ENCODE peak calls at places on chromosome 19, in ten cellular contexts. J, P, W, T, O, Z, X, G, L and N are unnamed samples.

GRCh38 chr19:47598407-47599349 is 10.3 kb upstream of the BICRA start:
- DNase-seq in P (peak; percentile 44), X (peak; percentile 94), Z (peak; percentile 94), W (peak; percentile 93), O (peak; percentile 98), T (peak; percentile 97), J (peak; percentile 96), G (peak; percentile 80), L (peak; percentile 56), N (peak; percentile 59)

GRCh38 chr19:7595466-7596133 is at the start of gene CAMSAP3:
- DNase-seq in J (peak; percentile 1), P (peak; percentile 61), O (peak; percentile 14), X (no peak), L (no peak), T (no peak), Z (no peak), W (peak; percentile 69), G (no peak), N (peak; percentile 71)

GRCh38 chr19:46967578-46968018 is 52.0 kb upstream of the NPAS1 start:
- DNase-seq in X (no peak), O (no peak), G (no peak), Z (no peak), W (peak; percentile 41), T (no peak), J (no peak), P (no peak), L (peak; percentile 71), N (peak; percentile 74)

GRCh38 chr19:41795031-41795461 is 1.3 kb upstream of the CEACAM3 start:
- DNase-seq in J (peak; percentile 5), T (peak; percentile 41), W (peak; percentile 56), L (no peak), P (peak; percentile 69), X (no peak), Z (no peak), G (no peak), O (peak; percentile 38), N (peak; percentile 63)

GRCh38 chr19:32224371-32225244 is 120.8 kb upstream of the ZNF507 start:
- DNase-seq in Z (peak; percentile 1), O (peak; percentile 35), L (peak; percentile 60), W (peak; percentile 37), G (no peak), J (peak; percentile 7), T (peak; percentile 58), P (peak; percentile 64), X (no peak), N (peak; percentile 56)

GRCh38 chr19:46924874-46925547 is 64.2 kb downstream of the ARHGAP35 start:
- DNase-seq in W (peak; percentile 64), Z (no peak), P (peak; percentile 16), L (no peak), X (peak; percentile 18), G (no peak), J (no peak), T (no peak), O (no peak), N (peak; percentile 47)

GRCh38 chr19:52492201-52492960 is 35.1 kb upstream of the ZNF808 start:
- DNase-seq in P (no peak), J (no peak), O (no peak), X (no peak), L (no peak), W (peak; percentile 2), T (no peak), Z (no peak), G (no peak), N (no peak)

GRCh38 chr19:7789447-7789846 is 26.4 kb downstream of the CLEC4M start:
- DNase-seq in Z (no peak), X (no peak), P (no peak), J (no peak), O (no peak), L (no peak), G (no peak), T (no peak), W (no peak), N (peak; percentile 33)

GRCh38 chr19:15194938-15195337 is 5.9 kb downstream of the NOTCH3 start:
- DNase-seq in X (peak; percentile 32), J (peak; percentile 80), Z (peak; percentile 77), O (peak; percentile 80), W (peak; percentile 44), G (no peak), P (peak; percentile 25), T (peak; percentile 63), L (no peak), N (no peak)

GRCh38 chr19:15195381-15195964 is 5.3 kb downstream of the NOTCH3 start:
- DNase-seq in L (peak; percentile 47), W (peak; percentile 96), X (peak; percentile 29), Z (peak; percentile 42), T (peak; percentile 62), G (no peak), P (peak; percentile 75), J (peak; percentile 61), O (peak; percentile 74), N (peak; percentile 29)

GRCh38 chr19:15196683-15197005 is 4.2 kb downstream of the NOTCH3 start:
- DNase-seq in P (no peak), G (no peak), X (no peak), J (no peak), O (no peak), L (no peak), W (no peak), Z (no peak), T (no peak), N (no peak)

GRCh38 chr19:15197275-15198005 is 3.4 kb downstream of the NOTCH3 start:
- DNase-seq in T (peak; percentile 49), Z (no peak), O (peak; percentile 37), P (peak; percentile 33), J (no peak), L (no peak), W (no peak), X (no peak), G (no peak), N (no peak)

DNA sequence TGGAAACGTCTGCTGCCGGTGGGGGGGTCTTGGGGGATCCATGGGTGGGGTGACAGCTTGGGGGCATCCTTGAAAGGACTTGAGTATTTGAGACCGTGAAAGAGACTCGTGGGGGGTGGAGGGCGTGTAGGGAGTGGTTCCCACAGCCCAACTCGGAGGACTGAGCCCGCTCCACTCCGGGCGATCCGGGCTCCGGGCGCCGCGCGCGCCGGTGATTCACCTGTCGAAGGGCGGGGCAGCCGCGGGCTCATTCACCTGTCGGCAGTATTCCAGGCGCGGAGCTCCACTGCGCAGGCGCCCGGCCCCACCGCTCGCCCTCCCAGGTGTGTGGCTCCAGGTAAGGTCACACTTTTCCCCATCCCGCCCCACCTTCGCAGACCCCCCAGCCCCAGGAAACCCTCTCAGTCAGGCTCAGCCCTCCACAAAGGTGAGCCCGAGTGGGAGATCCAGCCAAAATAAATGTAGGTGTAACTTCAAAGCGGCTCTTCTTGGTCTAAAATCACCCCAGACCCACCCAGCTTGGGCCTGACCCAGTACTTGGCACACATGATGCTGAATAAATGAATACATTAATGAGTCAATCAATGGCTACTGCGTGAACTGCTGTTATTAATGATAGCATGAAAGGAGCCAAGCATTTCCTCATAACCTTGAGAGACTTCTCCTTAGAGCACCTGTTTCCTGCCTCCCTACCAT is 4.7 kb downstream of the NOTCH3 start:
- DNase-seq in J (peak; percentile 33), P (peak; percentile 95), L (no peak), W (peak; percentile 97), Z (no peak), O (no peak), T (peak; percentile 24), G (no peak), X (no peak), N (peak; percentile 88)
- H3K4me3 ChIP-seq in J (no peak overlapping the region), P (no peak overlapping the region), L (peak overlapping the region; percentile 41), W (peak overlapping the region; percentile 25), Z (peak overlapping the region; percentile 33), O (no peak overlapping the region), T (peak overlapping the region; percentile 45), G (no peak overlapping the region), X (peak overlapping the region; percentile 21), N (peak overlapping the region; percentile 18)

DNA sequence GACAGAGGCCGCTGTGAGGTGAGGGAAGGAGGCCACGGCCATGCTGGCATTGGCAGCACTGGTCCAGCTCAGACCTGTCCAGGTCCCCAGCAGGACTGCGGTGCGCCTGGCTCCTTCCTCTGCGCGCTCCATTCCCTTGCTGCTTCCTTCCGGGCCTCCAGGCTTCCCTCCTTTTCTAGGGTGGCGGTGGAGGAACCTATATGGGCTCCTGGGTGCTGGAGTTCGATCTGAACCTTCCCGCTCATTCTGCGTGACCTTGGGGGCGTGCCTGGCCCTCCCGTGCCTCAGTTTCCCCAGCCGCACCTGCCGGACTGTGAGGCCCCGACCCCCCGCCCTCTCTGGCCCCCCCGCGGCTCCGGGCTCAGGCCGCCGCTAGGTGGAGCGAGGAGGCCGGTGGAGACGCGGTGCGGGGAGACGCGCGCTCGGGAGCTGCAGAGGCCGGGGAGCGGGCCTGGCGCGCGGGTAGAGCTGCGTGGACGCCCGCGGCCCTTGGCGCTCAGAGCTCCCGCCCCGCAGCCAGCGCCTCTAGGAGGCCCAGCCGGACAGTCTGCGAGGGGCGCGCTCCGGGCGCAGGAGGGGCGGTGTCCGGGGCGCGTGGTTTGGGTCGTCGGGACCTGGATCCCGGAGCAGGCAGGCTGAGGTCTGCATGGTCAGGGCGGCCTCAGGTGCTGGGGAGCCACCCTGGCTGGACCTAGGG is 29.9 kb downstream of the EFNA2 start:
- DNase-seq in Z (peak; percentile 16), P (peak; percentile 51), G (no peak), J (peak; percentile 50), O (peak; percentile 34), X (no peak), L (peak; percentile 60), T (peak; percentile 64), W (peak; percentile 59), N (peak; percentile 64)
- TF ChIP-seq CTCF in Z (no peak), P (peak; percentile 49), G (peak; percentile 91), J (peak; percentile 58), O (no peak), X (peak; percentile 51), L (peak; percentile 59), T (peak; percentile 63), W (peak; percentile 33), N (peak; percentile 73)

DNA sequence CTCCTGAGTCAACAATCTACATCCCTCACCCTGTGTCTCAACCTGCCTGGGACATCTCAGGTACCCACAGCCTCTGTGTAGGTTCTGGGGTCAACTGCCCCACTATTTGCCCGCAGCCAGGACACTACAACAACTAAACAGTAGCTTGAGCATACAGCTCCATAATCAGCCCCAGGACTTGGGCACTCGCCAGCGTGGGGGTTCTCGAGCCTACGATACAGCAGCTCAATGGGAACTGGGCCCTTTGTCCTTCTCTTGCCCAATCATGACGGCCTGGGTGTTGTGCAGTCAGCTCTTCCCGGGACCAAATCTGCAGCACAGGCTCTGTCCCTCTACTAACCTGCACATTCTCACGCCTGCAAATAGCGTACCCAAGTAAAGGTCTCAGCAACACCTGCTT is 1.3 kb downstream of the ZNF180 start:
- DNase-seq in J (no peak), X (no peak), P (no peak), L (no peak), W (no peak), G (no peak), Z (no peak), T (no peak), O (no peak), N (no peak)
- H3K4me3 ChIP-seq in J (peak overlapping the region; percentile 94), X (peak overlapping the region; percentile 87), P (no peak overlapping the region), L (peak overlapping the region; percentile 89), W (peak overlapping the region; percentile 93), G (no peak overlapping the region), Z (peak overlapping the region; percentile 82), T (peak overlapping the region; percentile 70), O (no peak overlapping the region), N (peak overlapping the region; percentile 80)

GRCh38 chr19:33470040-33470330 is 51.6 kb downstream of the PEPD start:
- DNase-seq in X (no peak), W (no peak), T (no peak), G (no peak), P (no peak), O (no peak), Z (no peak), L (no peak), J (no peak), N (no peak)

GRCh38 chr19:33470686-33471085 is 50.9 kb downstream of the PEPD start:
- DNase-seq in T (no peak), L (no peak), O (no peak), J (no peak), X (no peak), G (no peak), Z (no peak), W (no peak), P (no peak), N (no peak)

GRCh38 chr19:33473644-33474305 is 47.8 kb downstream of the PEPD start:
- DNase-seq in O (peak; percentile 59), G (no peak), Z (peak; percentile 73), J (peak; percentile 75), L (no peak), W (no peak), P (no peak), T (peak; percentile 21), X (peak; percentile 64), N (no peak)

GRCh38 chr19:33471111-33471996 is 50.2 kb downstream of the PEPD start:
- DNase-seq in Z (no peak), W (no peak), T (no peak), O (no peak), P (no peak), J (no peak), G (no peak), L (no peak), X (no peak), N (no peak)

GRCh38 chr19:33472696-33473624 is 48.6 kb downstream of the PEPD start:
- DNase-seq in P (no peak), O (peak; percentile 99), J (peak; percentile 99), T (peak; percentile 77), W (peak; percentile 69), G (no peak), Z (peak; percentile 99), X (peak; percentile 96), L (no peak), N (no peak)
- TF ChIP-seq CTCF in P (no peak), O (no peak), J (no peak), T (no peak), W (no peak), G (no peak), Z (no peak), X (no peak), L (no peak), N (no peak)